ENCODE peak calls at places on chromosomes 16 and 17, in four cellular contexts. M is GM12878, L is HepG2, R is K562. I is an unnamed sample.
A peak's percentile ranks its signal among the peaks of the same experiment; 100 is the strongest.

GRCh38 chr17:52283872-52284271 is 125.4 kb upstream of the CA10 start:
- DNase-seq in M (no peak), L (no peak), R (no peak), I (no peak)

GRCh38 chr16:89052191-89052787 is 41.4 kb upstream of the ACSF3 start:
- DNase-seq in M (no peak), L (no peak), R (no peak), I (peak; percentile 71)

GRCh38 chr16:14140916-14141315 is 69.8 kb downstream of the MRTFB start:
- DNase-seq in M (no peak), L (no peak), R (no peak), I (no peak)

GRCh38 chr17:22703204-22703603 is 1010.9 kb downstream of the KCNJ18 start:
- DNase-seq in M (no peak), L (no peak), R (peak; percentile 46), I (peak; percentile 58)

GRCh38 chr16:56101480-56101879 is 89.8 kb upstream of the GNAO1 start:
- DNase-seq in M (no peak), L (no peak), R (no peak), I (peak; percentile 12)

GRCh38 chr16:10600792-10601443 is 20.5 kb upstream of the EMP2 start:
- DNase-seq in M (no peak), L (no peak), R (no peak), I (no peak)

GRCh38 chr17:15944720-15945492 is at the start of gene ADORA2B:
- DNase-seq in M (no peak), L (peak; percentile 60), R (peak; percentile 85), I (peak; percentile 94)

GRCh38 chr17:61280338-61280737 is 119.3 kb upstream of the TBX2 start:
- DNase-seq in M (no peak), L (no peak), R (no peak), I (no peak)

GRCh38 chr16:64522548-64522947 is 599.3 kb downstream of the CDH11 start:
- DNase-seq in M (no peak), L (no peak), R (no peak), I (no peak)

GRCh38 chr17:57236686-57237299 is 19.5 kb upstream of the MSI2 start:
- DNase-seq in M (no peak), L (no peak), R (no peak), I (no peak)

GRCh38 chr17:65013613-65014391 is 42.7 kb downstream of the GNA13 start:
- DNase-seq in M (no peak), L (peak; percentile 28), R (no peak), I (no peak)

GRCh38 chr17:2071421-2072281 is 16.7 kb downstream of the HIC1 start:
- DNase-seq in M (no peak), L (no peak), R (no peak), I (no peak)

GRCh38 chr17:61321344-61321743 is 78.3 kb upstream of the TBX2 start:
- DNase-seq in M (no peak), L (no peak), R (no peak), I (no peak)

GRCh38 chr17:50029185-50029584 is 26.7 kb upstream of the ITGA3 start:
- DNase-seq in M (no peak), L (no peak), R (peak; percentile 3), I (peak; percentile 24)

GRCh38 chr16:23595246-23595950 is 718 bp downstream of the NDUFAB1 start:
- DNase-seq in M (no peak), L (peak; percentile 61), R (no peak), I (peak; percentile 20)

GRCh38 chr16:52383071-52383470 is 163.9 kb downstream of the TOX3 start:
- DNase-seq in M (no peak), L (no peak), R (no peak), I (no peak)

GRCh38 chr16:67529639-67530012 is 997 bp downstream of the RIPOR1 start:
- DNase-seq in M (no peak), L (no peak), R (no peak), I (peak; percentile 67)

GRCh38 chr17:49996495-49997255 is 1.7 kb upstream of the DLX3 start:
- DNase-seq in M (no peak), L (no peak), R (peak; percentile 76), I (peak; percentile 95)

GRCh38 chr17:8398980-8399379 is 1.4 kb upstream of the RNF222 start:
- DNase-seq in M (no peak), L (no peak), R (no peak), I (no peak)

GRCh38 chr17:65514082-65514481 is 47.4 kb downstream of the AXIN2 start:
- DNase-seq in M (no peak), L (no peak), R (no peak), I (no peak)

GRCh38 chr17:18947866-18948265 is 4.1 kb upstream of the SLC5A10 start:
- DNase-seq in M (no peak), L (no peak), R (no peak), I (no peak)

GRCh38 chr17:39740357-39741111 is 2.8 kb downstream of the GRB7 start:
- DNase-seq in M (no peak), L (peak; percentile 90), R (peak; percentile 64), I (peak; percentile 26)

GRCh38 chr16:88687676-88688012 is 1.3 kb upstream of the SNAI3 start:
- DNase-seq in M (no peak), L (no peak), R (no peak), I (no peak)

GRCh38 chr17:32609085-32609484 is 122.3 kb downstream of the CDK5R1 start:
- DNase-seq in M (peak; percentile 59), L (peak; percentile 6), R (no peak), I (peak; percentile 50)

GRCh38 chr17:76742958-76743357 is 5.0 kb downstream of the MFSD11 start:
- DNase-seq in M (no peak), L (no peak), R (no peak), I (no peak)

GRCh38 chr16:17173134-17173729 is 297.5 kb downstream of the XYLT1 start:
- DNase-seq in M (no peak), L (peak; percentile 24), R (no peak), I (no peak)

GRCh38 chr17:21676281-21677111 is 15.8 kb upstream of the KCNJ18 start:
- DNase-seq in M (no peak), L (no peak), R (no peak), I (no peak)

GRCh38 chr17:64781394-64781793 is 119.3 kb upstream of the SMURF2 start:
- DNase-seq in M (no peak), L (no peak), R (no peak), I (peak; percentile 62)

GRCh38 chr16:22216191-22216831 is 10.2 kb downstream of the EEF2K start:
- DNase-seq in M (no peak), L (no peak), R (peak; percentile 52), I (no peak)

GRCh38 chr17:49496183-49496865 is 1.2 kb downstream of the NGFR start:
- DNase-seq in M (no peak), L (no peak), R (peak; percentile 79), I (peak; percentile 96)

GRCh38 chr17:39092672-39093250 is 58.7 kb downstream of the PLXDC1 start:
- DNase-seq in M (no peak), L (no peak), R (no peak), I (no peak)

GRCh38 chr16:88570691-88571092 is 489 bp downstream of the ZC3H18 start:
- DNase-seq in M (no peak), L (no peak), R (peak; percentile 36), I (no peak)

GRCh38 chr17:12789976-12790805 is 893 bp downstream of the ARHGAP44 start:
- DNase-seq in M (no peak), L (no peak), R (no peak), I (no peak)

GRCh38 chr16:53805747-53806146 is 101.8 kb downstream of the FTO start:
- DNase-seq in M (no peak), L (no peak), R (no peak), I (no peak)

GRCh38 chr17:63751806-63752205 is 10.2 kb upstream of the STRADA start:
- DNase-seq in M (no peak), L (no peak), R (no peak), I (no peak)

GRCh38 chr17:80991645-80992076 is at the start of gene CHMP6:
- DNase-seq in M (no peak), L (peak; percentile 60), R (peak; percentile 89), I (peak; percentile 99)
- TF ChIP-seq SIN3A in M (no peak), L (peak; percentile 86), R (peak; percentile 59), I (peak; percentile 88)

DNA sequence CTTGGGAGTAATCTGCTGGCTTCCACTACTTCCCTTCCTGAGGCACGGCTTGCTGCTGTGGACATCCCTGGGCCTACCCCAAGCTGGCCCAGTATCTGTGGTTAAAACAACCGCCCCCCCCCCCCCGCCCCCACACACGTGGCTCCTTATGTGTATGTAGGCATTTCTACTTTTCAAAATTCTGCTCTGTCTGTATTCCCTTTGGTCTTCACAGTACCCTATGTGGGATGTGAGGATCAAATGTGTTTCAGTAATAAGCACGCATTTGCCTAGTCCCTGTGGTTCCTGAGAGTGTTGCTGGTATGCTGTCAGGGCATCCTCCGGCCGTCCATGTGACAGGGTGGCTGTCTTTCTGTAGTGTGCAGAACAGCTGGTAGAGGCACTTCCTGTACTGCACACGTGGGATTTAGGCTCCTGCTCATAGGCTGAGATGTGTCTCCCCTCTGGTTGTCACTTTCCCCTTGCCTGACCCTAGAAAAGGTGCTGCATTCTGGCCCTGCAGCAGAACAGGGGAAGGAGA is 2.2 kb downstream of the NT5M start:
- DNase-seq in M (peak; percentile 50), L (peak; percentile 33), R (peak; percentile 66), I (peak; percentile 73)
- TF ChIP-seq NFIC in M (no peak), L (no peak), R (no peak), I (no peak)

GRCh38 chr17:45996282-45996937 is 2.6 kb upstream of the STH start:
- DNase-seq in M (no peak), L (no peak), R (no peak), I (no peak)
- TF ChIP-seq CHD2 in M (no peak), L (no peak), R (no peak), I (no peak)

DNA sequence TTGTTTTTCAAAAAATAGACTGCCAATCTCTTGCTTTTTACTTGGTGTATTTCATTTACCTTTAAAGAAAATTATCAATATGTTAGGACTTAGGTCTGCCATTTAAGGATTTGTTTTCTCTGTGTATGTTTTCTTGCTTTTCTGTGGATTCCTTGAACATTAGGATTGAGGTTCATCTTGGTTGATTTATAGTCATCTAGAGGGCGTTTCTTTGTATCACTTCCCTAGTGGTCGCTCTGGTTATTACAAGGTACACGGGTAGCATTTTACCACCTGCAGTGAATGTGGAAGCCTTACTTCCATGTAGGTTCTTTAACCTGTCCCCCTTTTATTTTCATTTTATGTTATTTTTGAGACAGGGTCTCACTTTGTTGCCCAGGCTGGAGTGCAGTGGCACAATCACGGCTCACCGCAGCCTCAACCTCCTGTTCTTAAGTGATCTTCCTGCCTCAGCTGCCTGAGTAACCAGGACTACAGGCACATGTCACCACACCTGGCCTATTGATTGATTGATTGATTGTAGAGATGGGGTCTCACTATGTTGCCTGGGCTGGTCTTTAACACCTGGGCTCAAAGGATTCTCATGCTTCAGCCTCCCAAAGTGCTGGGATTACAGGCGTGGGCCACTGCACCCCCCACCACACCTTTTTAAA is 35.2 kb upstream of the CBX4 start:
- DNase-seq in M (no peak), L (peak; percentile 48), R (peak; percentile 64), I (peak; percentile 80)
- TF ChIP-seq SIN3A in M (no peak), L (no peak), R (no peak), I (no peak)

GRCh38 chr17:35089846-35090193 is 26.3 kb upstream of the RFFL start:
- DNase-seq in M (no peak), L (peak; percentile 52), R (peak; percentile 44), I (no peak)
- TF ChIP-seq NFIC in M (no peak), L (no peak), R (no peak), I (no peak)

GRCh38 chr16:84924339-84925091 is 86.8 kb downstream of the ZDHHC7 start:
- DNase-seq in M (no peak), L (peak; percentile 64), R (peak; percentile 50), I (no peak)
- TF ChIP-seq CHD2 in M (no peak), L (peak; percentile 46), R (no peak), I (no peak)

GRCh38 chr17:47280072-47280811 is 26.6 kb downstream of the ITGB3 start:
- DNase-seq in M (no peak), L (no peak), R (peak; percentile 51), I (no peak)
- TF ChIP-seq SIN3A in M (no peak), L (no peak), R (no peak), I (no peak)

GRCh38 chr17:28038802-28039600 is 3.5 kb upstream of the NLK start:
- DNase-seq in M (no peak), L (no peak), R (no peak), I (no peak)
- TF ChIP-seq NFIC in M (no peak), L (no peak), R (no peak), I (no peak)

I was measured in SK-N-SH.